ENCODE peak calls at places on chromosome 18, in eight cellular contexts. One of them, this sample, is unnamed. For H3K9me3, the result is how much of the 10 kb centered on the place peaks cover.

GRCh38 chr18:10840768-10841167 is 308.6 kb downstream of the PIEZO2 start:
- DNase-seq in suprapubic skin: no peak
- DNase-seq in A549: no peak
- DNase-seq in tibial artery: no peak
- DNase-seq in upper lobe of left lung: no peak
- DNase-seq in cardiac muscle cell: no peak
- DNase-seq in adrenal gland: no peak
- DNase-seq in gastrocnemius medialis: no peak
- DNase-seq in this sample: no peak

GRCh38 chr18:50590625-50591024 is 30.7 kb downstream of the MAPK4 start:
- DNase-seq in A549: no peak
- DNase-seq in tibial artery: no peak
- DNase-seq in upper lobe of left lung: no peak
- DNase-seq in gastrocnemius medialis: no peak
- DNase-seq in cardiac muscle cell: no peak
- DNase-seq in suprapubic skin: no peak
- DNase-seq in adrenal gland: no peak
- DNase-seq in this sample: no peak

GRCh38 chr18:36188912-36189311 is 1.6 kb downstream of the MOCOS start:
- DNase-seq in gastrocnemius medialis: no peak
- DNase-seq in upper lobe of left lung: no peak
- DNase-seq in suprapubic skin: no peak
- DNase-seq in adrenal gland: peak
- DNase-seq in A549: no peak
- DNase-seq in tibial artery: no peak
- DNase-seq in cardiac muscle cell: no peak
- DNase-seq in this sample: no peak

GRCh38 chr18:76827205-76827885 is 5.0 kb downstream of the ZNF236 start:
- DNase-seq in suprapubic skin: no peak
- DNase-seq in A549: no peak
- DNase-seq in gastrocnemius medialis: no peak
- DNase-seq in tibial artery: no peak
- DNase-seq in upper lobe of left lung: no peak
- DNase-seq in cardiac muscle cell: no peak
- DNase-seq in adrenal gland: no peak
- DNase-seq in this sample: no peak

GRCh38 chr18:75489493-75490190 is 62.1 kb upstream of the SMIM21 start:
- DNase-seq in tibial artery: no peak
- DNase-seq in suprapubic skin: no peak
- DNase-seq in cardiac muscle cell: no peak
- DNase-seq in gastrocnemius medialis: no peak
- DNase-seq in upper lobe of left lung: no peak
- DNase-seq in A549: peak
- DNase-seq in adrenal gland: no peak
- DNase-seq in this sample: no peak

GRCh38 chr18:52310651-52311050 is 29.3 kb upstream of the DCC start:
- DNase-seq in upper lobe of left lung: no peak
- DNase-seq in tibial artery: no peak
- DNase-seq in A549: no peak
- DNase-seq in cardiac muscle cell: no peak
- DNase-seq in adrenal gland: no peak
- DNase-seq in suprapubic skin: no peak
- DNase-seq in gastrocnemius medialis: no peak
- DNase-seq in this sample: no peak

GRCh38 chr18:70420151-70420898 is 131.5 kb downstream of the SOCS6 start:
- DNase-seq in gastrocnemius medialis: no peak
- DNase-seq in suprapubic skin: no peak
- DNase-seq in cardiac muscle cell: no peak
- DNase-seq in tibial artery: no peak
- DNase-seq in A549: peak
- DNase-seq in upper lobe of left lung: no peak
- DNase-seq in adrenal gland: peak
- DNase-seq in this sample: no peak

GRCh38 chr18:69257861-69258458 is 142.7 kb upstream of the DOK6 start:
- DNase-seq in upper lobe of left lung: no peak
- DNase-seq in gastrocnemius medialis: no peak
- DNase-seq in suprapubic skin: no peak
- DNase-seq in adrenal gland: no peak
- DNase-seq in cardiac muscle cell: no peak
- DNase-seq in tibial artery: no peak
- DNase-seq in A549: no peak
- DNase-seq in this sample: no peak

GRCh38 chr18:22063077-22063476 is 106.3 kb upstream of the GATA6 start:
- DNase-seq in upper lobe of left lung: no peak
- DNase-seq in gastrocnemius medialis: no peak
- DNase-seq in adrenal gland: peak
- DNase-seq in tibial artery: no peak
- DNase-seq in A549: no peak
- DNase-seq in cardiac muscle cell: no peak
- DNase-seq in suprapubic skin: no peak
- DNase-seq in this sample: no peak

DNA sequence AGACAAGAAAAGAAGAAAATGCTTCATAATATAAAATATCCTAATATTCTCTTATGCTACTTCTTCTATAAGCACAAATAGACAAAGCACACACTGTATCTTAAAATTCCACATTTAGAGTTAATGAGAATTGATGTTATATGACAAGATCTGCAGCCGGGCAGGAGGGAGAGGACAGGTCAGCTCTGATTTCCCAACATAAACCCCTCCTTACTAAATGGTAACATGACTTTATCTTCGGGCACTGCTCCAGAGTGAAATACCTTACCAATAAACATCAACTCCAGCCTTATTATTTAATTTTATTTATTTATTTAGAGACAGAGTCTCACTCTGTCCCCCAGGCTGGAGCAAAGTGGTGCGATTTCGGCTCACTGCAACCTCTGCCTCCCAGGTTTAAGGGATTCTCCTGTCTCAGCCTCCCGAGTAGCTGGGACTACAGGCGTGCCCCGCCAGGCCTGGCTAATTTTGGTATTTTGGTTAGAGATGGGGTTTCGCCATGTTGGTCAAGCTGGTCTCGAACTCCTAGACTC is 1.8 kb downstream of the CYB5A start:
- DNase-seq in gastrocnemius medialis: no peak
- DNase-seq in upper lobe of left lung: no peak
- DNase-seq in adrenal gland: no peak
- DNase-seq in cardiac muscle cell: no peak
- DNase-seq in tibial artery: no peak
- DNase-seq in suprapubic skin: no peak
- DNase-seq in A549: no peak
- DNase-seq in this sample: no peak
- TF ChIP-seq CTCF in gastrocnemius medialis: no peak
- TF ChIP-seq CTCF in upper lobe of left lung: no peak
- TF ChIP-seq CTCF in adrenal gland: no peak
- TF ChIP-seq CTCF in cardiac muscle cell: no peak
- TF ChIP-seq CTCF in tibial artery: no peak
- TF ChIP-seq CTCF in suprapubic skin: no peak
- TF ChIP-seq CTCF in A549: no peak
- TF ChIP-seq CTCF in this sample: no peak

GRCh38 chr18:62790836-62791772 is 75.8 kb downstream of the PHLPP1 start:
- DNase-seq in cardiac muscle cell: no peak
- DNase-seq in gastrocnemius medialis: no peak
- DNase-seq in adrenal gland: peak
- DNase-seq in tibial artery: no peak
- DNase-seq in upper lobe of left lung: no peak
- DNase-seq in suprapubic skin: no peak
- DNase-seq in A549: no peak
- DNase-seq in this sample: no peak

GRCh38 chr18:62784966-62785413 is 69.6 kb downstream of the PHLPP1 start:
- DNase-seq in gastrocnemius medialis: no peak
- DNase-seq in adrenal gland: peak
- DNase-seq in suprapubic skin: no peak
- DNase-seq in A549: peak
- DNase-seq in upper lobe of left lung: no peak
- DNase-seq in cardiac muscle cell: no peak
- DNase-seq in tibial artery: peak
- DNase-seq in this sample: no peak

GRCh38 chr18:62786689-62787088 is 71.3 kb downstream of the PHLPP1 start:
- DNase-seq in adrenal gland: no peak
- DNase-seq in suprapubic skin: no peak
- DNase-seq in cardiac muscle cell: no peak
- DNase-seq in gastrocnemius medialis: no peak
- DNase-seq in A549: no peak
- DNase-seq in tibial artery: no peak
- DNase-seq in upper lobe of left lung: no peak
- DNase-seq in this sample: no peak

GRCh38 chr18:62788111-62788510 is 72.8 kb downstream of the PHLPP1 start:
- DNase-seq in A549: no peak
- DNase-seq in cardiac muscle cell: no peak
- DNase-seq in adrenal gland: no peak
- DNase-seq in tibial artery: no peak
- DNase-seq in gastrocnemius medialis: no peak
- DNase-seq in suprapubic skin: no peak
- DNase-seq in upper lobe of left lung: no peak
- DNase-seq in this sample: no peak

GRCh38 chr18:62788891-62789290 is 73.5 kb downstream of the PHLPP1 start:
- DNase-seq in upper lobe of left lung: no peak
- DNase-seq in cardiac muscle cell: no peak
- DNase-seq in gastrocnemius medialis: no peak
- DNase-seq in adrenal gland: peak
- DNase-seq in A549: no peak
- DNase-seq in suprapubic skin: no peak
- DNase-seq in tibial artery: no peak
- DNase-seq in this sample: peak
- H3K27ac ChIP-seq in upper lobe of left lung: no peak
- H3K27ac ChIP-seq in cardiac muscle cell: no peak
- H3K27ac ChIP-seq in gastrocnemius medialis: no peak
- H3K27ac ChIP-seq in adrenal gland: no peak
- H3K27ac ChIP-seq in A549: no peak
- H3K27ac ChIP-seq in suprapubic skin: no peak
- H3K27ac ChIP-seq in tibial artery: no peak
- H3K27ac ChIP-seq in this sample: no peak

DNA sequence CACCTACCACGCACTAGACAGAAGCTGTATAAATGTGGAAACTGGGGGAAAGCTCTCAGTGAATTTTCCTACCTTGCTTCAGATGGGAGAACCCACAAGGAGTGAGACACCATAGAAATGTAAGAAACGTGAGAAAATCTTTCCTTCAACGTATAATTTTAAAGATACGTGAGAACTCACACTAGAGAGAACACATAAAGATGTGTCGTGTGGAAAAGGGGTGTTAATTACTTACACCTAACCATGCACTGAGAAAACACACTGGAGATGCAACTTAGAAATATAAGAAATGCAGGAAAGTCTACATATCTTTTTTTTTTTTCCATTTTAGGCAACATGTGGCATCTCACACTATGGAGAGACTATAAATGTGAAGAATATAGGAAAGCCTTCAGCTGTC is 352.9 kb upstream of the NETO1 start:
- DNase-seq in suprapubic skin: no peak
- DNase-seq in adrenal gland: no peak
- DNase-seq in tibial artery: no peak
- DNase-seq in cardiac muscle cell: no peak
- DNase-seq in gastrocnemius medialis: no peak
- DNase-seq in A549: no peak
- DNase-seq in upper lobe of left lung: no peak
- DNase-seq in this sample: no peak
- H3K9me3 ChIP-seq in suprapubic skin: under half
- H3K9me3 ChIP-seq in adrenal gland: under half
- H3K9me3 ChIP-seq in tibial artery: under half
- H3K9me3 ChIP-seq in cardiac muscle cell: under half
- H3K9me3 ChIP-seq in gastrocnemius medialis: under half
- H3K9me3 ChIP-seq in A549: half or more
- H3K9me3 ChIP-seq in upper lobe of left lung: under half
- H3K9me3 ChIP-seq in this sample: under half

DNA sequence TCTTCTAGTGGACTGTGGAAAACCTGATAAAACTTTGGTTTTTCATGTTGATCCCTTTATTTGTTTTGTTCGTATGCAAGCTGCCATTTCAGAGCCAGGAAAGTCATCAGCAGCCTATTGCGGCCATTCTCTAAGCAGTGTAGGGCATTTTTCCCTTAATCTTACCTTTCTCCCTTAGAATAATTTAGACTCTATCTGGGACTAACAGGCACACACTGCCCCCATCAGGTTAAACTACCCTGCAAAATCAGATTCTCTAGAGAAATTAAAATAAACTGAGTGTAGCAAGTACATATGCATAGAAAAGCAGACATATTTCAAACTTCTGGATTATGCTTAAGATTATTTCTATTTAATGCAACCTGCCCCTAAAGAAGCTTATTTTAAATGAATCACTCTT is 347.4 kb downstream of the METTL4 start:
- DNase-seq in tibial artery: no peak
- DNase-seq in gastrocnemius medialis: no peak
- DNase-seq in A549: peak
- DNase-seq in cardiac muscle cell: peak
- DNase-seq in adrenal gland: peak
- DNase-seq in suprapubic skin: no peak
- DNase-seq in upper lobe of left lung: no peak
- DNase-seq in this sample: no peak
- TF ChIP-seq CTCF in tibial artery: peak
- TF ChIP-seq CTCF in gastrocnemius medialis: peak
- TF ChIP-seq CTCF in A549: peak
- TF ChIP-seq CTCF in cardiac muscle cell: peak
- TF ChIP-seq CTCF in adrenal gland: peak
- TF ChIP-seq CTCF in suprapubic skin: no peak
- TF ChIP-seq CTCF in upper lobe of left lung: no peak
- TF ChIP-seq CTCF in this sample: no peak

GRCh38 chr18:3832211-3832610 is 382.2 kb downstream of the TGIF1 start:
- DNase-seq in gastrocnemius medialis: no peak
- DNase-seq in cardiac muscle cell: no peak
- DNase-seq in upper lobe of left lung: no peak
- DNase-seq in tibial artery: no peak
- DNase-seq in A549: no peak
- DNase-seq in adrenal gland: no peak
- DNase-seq in suprapubic skin: no peak
- DNase-seq in this sample: no peak
- H3K27ac ChIP-seq in gastrocnemius medialis: no peak
- H3K27ac ChIP-seq in cardiac muscle cell: no peak
- H3K27ac ChIP-seq in upper lobe of left lung: no peak
- H3K27ac ChIP-seq in tibial artery: no peak
- H3K27ac ChIP-seq in A549: no peak
- H3K27ac ChIP-seq in adrenal gland: no peak
- H3K27ac ChIP-seq in suprapubic skin: no peak
- H3K27ac ChIP-seq in this sample: no peak

GRCh38 chr18:24121625-24122024 is 17.2 kb upstream of the CABYR start:
- DNase-seq in gastrocnemius medialis: no peak
- DNase-seq in A549: no peak
- DNase-seq in upper lobe of left lung: no peak
- DNase-seq in adrenal gland: no peak
- DNase-seq in tibial artery: no peak
- DNase-seq in suprapubic skin: no peak
- DNase-seq in cardiac muscle cell: no peak
- DNase-seq in this sample: no peak
- H3K9me3 ChIP-seq in gastrocnemius medialis: under half
- H3K9me3 ChIP-seq in A549: under half
- H3K9me3 ChIP-seq in upper lobe of left lung: under half
- H3K9me3 ChIP-seq in adrenal gland: under half
- H3K9me3 ChIP-seq in tibial artery: under half
- H3K9me3 ChIP-seq in suprapubic skin: under half
- H3K9me3 ChIP-seq in cardiac muscle cell: under half
- H3K9me3 ChIP-seq in this sample: under half

DNA sequence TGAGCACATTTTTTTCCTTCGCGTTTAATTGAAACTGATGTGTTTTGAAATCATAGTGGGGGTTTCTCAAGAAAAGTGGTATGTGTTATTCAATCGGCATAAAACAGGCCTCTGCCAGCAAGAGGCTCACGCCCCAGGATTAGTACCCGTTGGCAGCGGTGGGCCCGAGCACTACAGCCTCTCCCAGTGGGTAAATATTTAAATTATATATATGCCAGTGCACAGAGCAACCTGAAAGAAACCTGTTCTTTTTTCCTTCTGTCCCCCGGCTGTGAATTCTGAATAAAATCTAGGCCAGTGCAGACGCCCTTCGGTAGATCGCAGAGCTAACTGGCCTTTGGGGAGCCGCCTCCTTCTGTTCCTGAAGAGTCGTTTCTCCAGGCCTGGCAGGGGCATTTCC is 202.9 kb upstream of the SALL3 start:
- DNase-seq in upper lobe of left lung: no peak
- DNase-seq in cardiac muscle cell: no peak
- DNase-seq in gastrocnemius medialis: no peak
- DNase-seq in A549: no peak
- DNase-seq in suprapubic skin: peak
- DNase-seq in tibial artery: no peak
- DNase-seq in adrenal gland: no peak
- DNase-seq in this sample: no peak
- TF ChIP-seq CTCF in upper lobe of left lung: no peak
- TF ChIP-seq CTCF in cardiac muscle cell: no peak
- TF ChIP-seq CTCF in gastrocnemius medialis: no peak
- TF ChIP-seq CTCF in A549: no peak
- TF ChIP-seq CTCF in suprapubic skin: no peak
- TF ChIP-seq CTCF in tibial artery: no peak
- TF ChIP-seq CTCF in adrenal gland: no peak
- TF ChIP-seq CTCF in this sample: no peak

This sample was measured in CD8-positive, alpha-beta T cell.